ENCODE peak calls at places on chromosomes 12 and 14, in four cellular contexts. F is GM23338; G is stimulated activated CD4-positive, alpha-beta T cell treated with anti-CD3 and anti-CD28 coated beads, Interleukin-2, amount 100 ng/mL, for 48 hours; P is fibroblast of the aortic adventitia. Z is an unnamed sample.

GRCh38 chr12:87827638-87828264 is 201.4 kb downstream of the C12orf50 start:
- DNase-seq in P (peak), F (no peak), G (no peak), Z (peak)

GRCh38 chr12:22282283-22282682 is 52.2 kb downstream of the ST8SIA1 start:
- DNase-seq in G (no peak), F (no peak), P (peak), Z (peak)

GRCh38 chr14:67941456-67942018 is 122.0 kb downstream of the RAD51B start:
- DNase-seq in F (peak), P (peak), G (no peak), Z (no peak)

GRCh38 chr14:95293474-95293873 is 26.2 kb downstream of the CLMN start:
- DNase-seq in F (no peak), P (no peak), G (no peak), Z (no peak)

GRCh38 chr12:53481957-53482586 is 17.2 kb downstream of the MAP3K12 start:
- DNase-seq in P (no peak), F (peak), G (no peak), Z (no peak)

GRCh38 chr12:6452908-6453630 is 1.2 kb downstream of the TAPBPL start:
- DNase-seq in F (no peak), P (no peak), G (no peak), Z (no peak)

GRCh38 chr12:51307655-51308593 is 16.1 kb downstream of the BIN2 start:
- DNase-seq in G (no peak), P (peak), F (no peak), Z (peak)

GRCh38 chr12:129607293-129607692 is 296.5 kb downstream of the TMEM132D start:
- DNase-seq in F (peak), P (no peak), G (no peak), Z (no peak)

GRCh38 chr12:64706831-64707230 is 52.4 kb downstream of the GNS start:
- DNase-seq in F (no peak), P (no peak), G (no peak), Z (no peak)

GRCh38 chr12:25811656-25812126 is 146.8 kb upstream of the RASSF8 start:
- DNase-seq in P (no peak), G (no peak), F (no peak), Z (peak)

GRCh38 chr12:132229926-132230325 is 85.7 kb downstream of the NOC4L start:
- DNase-seq in F (no peak), G (no peak), P (no peak), Z (no peak)

GRCh38 chr12:96210376-96211055 is 16.3 kb downstream of the ELK3 start:
- DNase-seq in P (no peak), F (no peak), G (no peak), Z (no peak)

GRCh38 chr14:34174973-34175372 is 224.1 kb upstream of the EGLN3 start:
- DNase-seq in G (no peak), F (no peak), P (no peak), Z (no peak)

GRCh38 chr14:99946652-99947489 is 118.4 kb upstream of the EVL start:
- DNase-seq in F (peak), P (no peak), G (peak), Z (peak)

GRCh38 chr12:14373202-14373601 is 7.7 kb downstream of the ATF7IP start:
- DNase-seq in P (peak), F (no peak), G (no peak), Z (peak)

GRCh38 chr12:101946233-101946611 is 68.8 kb downstream of the DRAM1 start:
- DNase-seq in F (no peak), P (no peak), G (no peak), Z (no peak)

GRCh38 chr12:92044435-92044834 is 101.2 kb downstream of the BTG1 start:
- DNase-seq in F (no peak), P (no peak), G (no peak), Z (no peak)

GRCh38 chr12:2752676-2753371 is 41.9 kb upstream of the FKBP4 start:
- DNase-seq in G (peak), F (peak), P (peak), Z (peak)

GRCh38 chr12:127340381-127340780 is 926.6 kb upstream of the TMEM132C start:
- DNase-seq in G (no peak), F (no peak), P (peak), Z (peak)

GRCh38 chr12:101884174-101884573 is 6.8 kb downstream of the DRAM1 start:
- DNase-seq in G (no peak), F (no peak), P (no peak), Z (no peak)

GRCh38 chr14:104583424-104584114 is 4.0 kb downstream of the C14orf180 start:
- DNase-seq in F (no peak), P (no peak), G (no peak), Z (no peak)

GRCh38 chr12:70045036-70045435 is 198.2 kb upstream of the CNOT2 start:
- DNase-seq in P (peak), G (no peak), F (no peak), Z (peak)

GRCh38 chr12:12671850-12672660 is 23.9 kb downstream of the GPR19 start:
- DNase-seq in P (peak), F (no peak), G (no peak), Z (no peak)

GRCh38 chr14:85060116-85060515 is 469.8 kb upstream of the FLRT2 start:
- DNase-seq in G (no peak), F (no peak), P (peak), Z (peak)

GRCh38 chr12:109739747-109740693 is 26.4 kb downstream of the FAM222A start:
- DNase-seq in G (no peak), F (peak), P (no peak), Z (no peak)

GRCh38 chr12:112243255-112243965 is 118.0 kb downstream of the TRAFD1 start:
- DNase-seq in F (no peak), P (no peak), G (no peak), Z (no peak)

GRCh38 chr12:115297445-115297844 is 613.5 kb upstream of the TBX3 start:
- DNase-seq in G (no peak), P (no peak), F (no peak), Z (no peak)

GRCh38 chr12:113852273-113852672 is 113.9 kb downstream of the RBM19 start:
- DNase-seq in G (no peak), F (no peak), P (no peak), Z (no peak)

Z was measured in cardiac fibroblast.